ENCODE peak calls at places on chromosome 2, in six cellular contexts. Q is AG04450, E is astrocyte of the hippocampus, Y is H1, G is WERI-Rb-1, P is Peyer's patch. M is an unnamed sample.

GRCh38 chr2:178105566-178105965 is 6.7 kb upstream of the RBM45 start:
- DNase-seq in Q (no peak), E (no peak), Y (no peak), G (no peak), P (no peak), M (no peak)

GRCh38 chr2:217934321-217935131 is 68.3 kb downstream of the TNS1 start:
- DNase-seq in Q (peak; percentile 47), E (peak; percentile 86), Y (no peak), G (no peak), P (no peak), M (peak; percentile 97)

GRCh38 chr2:180314086-180314485 is 307.0 kb upstream of the CWC22 start:
- DNase-seq in Q (no peak), E (no peak), Y (no peak), G (no peak), P (no peak), M (peak; percentile 53)

GRCh38 chr2:47195149-47195548 is 40.0 kb upstream of the STPG4 start:
- DNase-seq in Q (no peak), E (no peak), Y (no peak), G (no peak), P (no peak), M (peak; percentile 39)

GRCh38 chr2:65062843-65063242 is 6.6 kb downstream of the CEP68 start:
- DNase-seq in Q (no peak), E (no peak), Y (no peak), G (no peak), P (no peak), M (no peak)

GRCh38 chr2:218717262-218717661 is 6.6 kb downstream of the TTLL4 start:
- DNase-seq in Q (no peak), E (peak; percentile 39), Y (no peak), G (no peak), P (no peak), M (no peak)

GRCh38 chr2:54332386-54332785 is 76.4 kb upstream of the TSPYL6 start:
- DNase-seq in Q (no peak), E (no peak), Y (no peak), G (no peak), P (no peak), M (peak; percentile 42)

GRCh38 chr2:173715483-173715882 is 249.7 kb downstream of the SP3 start:
- DNase-seq in Q (no peak), E (peak; percentile 74), Y (no peak), G (no peak), P (no peak), M (no peak)

GRCh38 chr2:85706604-85707296 is 12.6 kb downstream of the GNLY start:
- DNase-seq in Q (no peak), E (no peak), Y (no peak), G (no peak), P (no peak), M (no peak)

GRCh38 chr2:1564506-1564905 is 151.2 kb downstream of the TPO start:
- DNase-seq in Q (no peak), E (no peak), Y (no peak), G (no peak), P (no peak), M (no peak)

GRCh38 chr2:86039963-86040655 is 65.6 kb downstream of the POLR1A start:
- DNase-seq in Q (no peak), E (no peak), Y (no peak), G (no peak), P (peak; percentile 30), M (no peak)

GRCh38 chr2:226963528-226963927 is 127.7 kb downstream of the RHBDD1 start:
- DNase-seq in Q (peak; percentile 13), E (peak; percentile 89), Y (no peak), G (no peak), P (no peak), M (peak; percentile 75)

GRCh38 chr2:3587432-3587831 is 7.5 kb upstream of the COLEC11 start:
- DNase-seq in Q (peak; percentile 66), E (no peak), Y (no peak), G (no peak), P (no peak), M (no peak)

GRCh38 chr2:235964787-235965390 is 203.3 kb downstream of the GBX2 start:
- DNase-seq in Q (no peak), E (no peak), Y (no peak), G (no peak), P (no peak), M (no peak)

GRCh38 chr2:58138631-58139030 is 92.0 kb downstream of the VRK2 start:
- DNase-seq in Q (no peak), E (no peak), Y (no peak), G (no peak), P (no peak), M (no peak)

GRCh38 chr2:110961024-110961423 is 159.7 kb upstream of the BCL2L11 start:
- DNase-seq in Q (no peak), E (no peak), Y (no peak), G (no peak), P (no peak), M (no peak)